ENCODE peak calls at places on chromosomes 7 and 10, in six cellular contexts. G is effector CD8-positive, alpha-beta T cell; W is A549; T is activated naive CD4-positive, alpha-beta T cell treated with Interleukin-2 at 50 U/mL for 16 hours; D is tibial nerve; M is RPMI7951. A is an unnamed sample.

GRCh38 chr10:75208177-75208576 is 2.4 kb upstream of the VDAC2 start:
- DNase-seq in G (no peak), W (no peak), T (no peak), D (no peak), M (no peak), A (peak)

GRCh38 chr10:132542086-132542775 is 4.6 kb downstream of the INPP5A start:
- DNase-seq in G (no peak), W (no peak), T (no peak), D (no peak), M (no peak), A (no peak)

GRCh38 chr10:80171248-80171660 is 34.1 kb downstream of the ANXA11 start:
- DNase-seq in G (no peak), W (no peak), T (no peak), D (no peak), M (no peak), A (no peak)

GRCh38 chr7:106793015-106793651 is 71.9 kb upstream of the PIK3CG start:
- DNase-seq in G (no peak), W (peak), T (no peak), D (no peak), M (no peak), A (peak)

GRCh38 chr10:62652564-62652963 is 152.0 kb upstream of the ADO start:
- DNase-seq in G (no peak), W (no peak), T (no peak), D (no peak), M (no peak), A (no peak)

GRCh38 chr7:143391462-143392404 is 10.6 kb downstream of the ZYX start:
- DNase-seq in G (no peak), W (no peak), T (no peak), D (peak), M (no peak), A (peak)

GRCh38 chr10:110547139-110547761 is 20.2 kb upstream of the SMC3 start:
- DNase-seq in G (no peak), W (peak), T (no peak), D (no peak), M (peak), A (peak)

GRCh38 chr7:95861041-95861440 is 88.7 kb downstream of the DYNC1I1 start:
- DNase-seq in G (no peak), W (no peak), T (no peak), D (no peak), M (peak), A (peak)

GRCh38 chr10:12061124-12061523 is 7.6 kb upstream of the DHTKD1 start:
- DNase-seq in G (no peak), W (no peak), T (no peak), D (no peak), M (no peak), A (no peak)

GRCh38 chr7:2757361-2757903 is 69.4 kb downstream of the AMZ1 start:
- DNase-seq in G (no peak), W (peak), T (no peak), D (no peak), M (peak), A (peak)

GRCh38 chr10:112634096-112634830 is 187.2 kb downstream of the VTI1A start:
- DNase-seq in G (no peak), W (no peak), T (no peak), D (no peak), M (peak), A (peak)

GRCh38 chr10:103546401-103546800 is 52.9 kb downstream of the NEURL1 start:
- DNase-seq in G (no peak), W (no peak), T (no peak), D (no peak), M (no peak), A (no peak)

GRCh38 chr7:67470256-67470751 is 473.7 kb downstream of the TYW1 start:
- DNase-seq in G (no peak), W (no peak), T (no peak), D (no peak), M (no peak), A (no peak)

GRCh38 chr7:71708710-71709109 is 576.8 kb downstream of the GALNT17 start:
- DNase-seq in G (no peak), W (no peak), T (no peak), D (no peak), M (no peak), A (no peak)

GRCh38 chr10:29646238-29646902 is 11.6 kb upstream of the SVIL start:
- DNase-seq in G (no peak), W (no peak), T (peak), D (peak), M (peak), A (peak)

GRCh38 chr10:99438890-99439289 is 8.5 kb upstream of the GOT1 start:
- DNase-seq in G (no peak), W (no peak), T (no peak), D (no peak), M (no peak), A (no peak)

GRCh38 chr10:117007080-117007479 is 2.1 kb upstream of the SHTN1 start:
- DNase-seq in G (no peak), W (peak), T (no peak), D (no peak), M (peak), A (peak)

GRCh38 chr7:105352018-105352612 is 36.6 kb downstream of the SRPK2 start:
- DNase-seq in G (no peak), W (no peak), T (peak), D (peak), M (peak), A (peak)

GRCh38 chr7:115274-115911 is 77.0 kb upstream of the FAM20C start:
- DNase-seq in G (no peak), W (no peak), T (no peak), D (peak), M (peak), A (peak)

GRCh38 chr7:99004216-99004615 is 125.9 kb downstream of the TRRAP start:
- DNase-seq in G (no peak), W (no peak), T (no peak), D (no peak), M (no peak), A (no peak)

GRCh38 chr10:89327803-89328441 is at the start of gene IFIT3:
- DNase-seq in G (no peak), W (peak), T (no peak), D (peak), M (peak), A (peak)

GRCh38 chr7:137297551-137298463 is 45.7 kb downstream of the PTN start:
- DNase-seq in G (no peak), W (no peak), T (no peak), D (no peak), M (no peak), A (no peak)

GRCh38 chr10:124144536-124144935 is 51.1 kb upstream of the CHST15 start:
- DNase-seq in G (no peak), W (no peak), T (no peak), D (no peak), M (no peak), A (peak)

GRCh38 chr7:91880413-91881241 is at the start of gene MTERF1:
- DNase-seq in G (peak), W (peak), T (peak), D (peak), M (peak), A (peak)

GRCh38 chr10:61642073-61642637 is 20.6 kb upstream of the CABCOCO1 start:
- DNase-seq in G (no peak), W (no peak), T (no peak), D (no peak), M (no peak), A (no peak)

GRCh38 chr10:71927669-71928592 is 36.3 kb upstream of the CHST3 start:
- DNase-seq in G (no peak), W (peak), T (no peak), D (no peak), M (no peak), A (peak)

GRCh38 chr10:44201656-44202055 is 183.2 kb downstream of the CXCL12 start:
- DNase-seq in G (no peak), W (no peak), T (no peak), D (no peak), M (no peak), A (no peak)

GRCh38 chr7:45031829-45032228 is 31.8 kb downstream of the CCM2 start:
- DNase-seq in G (no peak), W (no peak), T (no peak), D (no peak), M (no peak), A (no peak)

GRCh38 chr10:103669243-103669929 is 175.9 kb downstream of the NEURL1 start:
- DNase-seq in G (no peak), W (no peak), T (no peak), D (no peak), M (no peak), A (no peak)

GRCh38 chr7:2802082-2802481 is 42.0 kb downstream of the GNA12 start:
- DNase-seq in G (no peak), W (no peak), T (no peak), D (no peak), M (no peak), A (peak)

GRCh38 chr10:19918800-19919199 is 102.6 kb downstream of the PLXDC2 start:
- DNase-seq in G (no peak), W (no peak), T (no peak), D (no peak), M (no peak), A (peak)

GRCh38 chr7:36606442-36607205 is 117.7 kb downstream of the AOAH start:
- DNase-seq in G (no peak), W (no peak), T (no peak), D (no peak), M (no peak), A (no peak)

GRCh38 chr10:34933676-34934075 is 118.6 kb upstream of the PARD3 start:
- DNase-seq in G (no peak), W (no peak), T (no peak), D (peak), M (no peak), A (peak)